ENCODE peak calls at places on chromosomes 7 and 10, in four cellular contexts. L is A549, N is stomach, W is ovary. Q is an unnamed sample.

GRCh38 chr7:134986363-134987231 is at the start of gene AGBL3:
- DNase-seq in L (peak), N (peak), W (peak), Q (peak)

GRCh38 chr7:110205899-110206298 is 885.0 kb upstream of the LRRN3 start:
- DNase-seq in L (no peak), N (no peak), W (no peak), Q (no peak)

GRCh38 chr7:106893591-106893990 is 28.5 kb downstream of the PIK3CG start:
- DNase-seq in L (no peak), N (no peak), W (no peak), Q (no peak)

GRCh38 chr7:64637521-64638445 is 28.1 kb upstream of the ZNF107 start:
- DNase-seq in L (no peak), N (no peak), W (no peak), Q (no peak)

GRCh38 chr7:132503415-132503814 is 72.9 kb downstream of the PLXNA4 start:
- DNase-seq in L (no peak), N (no peak), W (no peak), Q (no peak)

GRCh38 chr10:132447446-132448247 is 50.6 kb downstream of the PWWP2B start:
- DNase-seq in L (peak), N (peak), W (no peak), Q (no peak)

GRCh38 chr10:112839928-112840654 is 110.0 kb upstream of the TCF7L2 start:
- DNase-seq in L (no peak), N (no peak), W (no peak), Q (no peak)

GRCh38 chr10:50400694-50401093 is 149.4 kb upstream of the ASAH2 start:
- DNase-seq in L (no peak), N (no peak), W (no peak), Q (no peak)

GRCh38 chr7:69643708-69644445 is 45.6 kb downstream of the AUTS2 start:
- DNase-seq in L (no peak), N (no peak), W (no peak), Q (no peak)

GRCh38 chr7:42167206-42167913 is 69.6 kb downstream of the GLI3 start:
- DNase-seq in L (peak), N (no peak), W (no peak), Q (no peak)

GRCh38 chr10:31669367-31669766 is 259.3 kb downstream of the ARHGAP12 start:
- DNase-seq in L (no peak), N (no peak), W (no peak), Q (no peak)

GRCh38 chr7:140509789-140510188 is 30.5 kb upstream of the MKRN1 start:
- DNase-seq in L (no peak), N (peak), W (no peak), Q (no peak)

GRCh38 chr10:11827414-11827813 is 4.3 kb downstream of the PROSER2 start:
- DNase-seq in L (no peak), N (no peak), W (no peak), Q (no peak)

GRCh38 chr7:141577043-141577839 is 26.0 kb downstream of the AGK start:
- DNase-seq in L (no peak), N (no peak), W (no peak), Q (no peak)

GRCh38 chr7:50782376-50783208 is at the start of gene GRB10:
- DNase-seq in L (no peak), N (no peak), W (peak), Q (no peak)

GRCh38 chr7:41731486-41732278 is 28.8 kb upstream of the INHBA start:
- DNase-seq in L (no peak), N (no peak), W (no peak), Q (no peak)

GRCh38 chr7:121029302-121029701 is 40.8 kb downstream of the CPED1 start:
- DNase-seq in L (no peak), N (no peak), W (no peak), Q (no peak)

GRCh38 chr7:121034929-121035328 is 46.4 kb downstream of the CPED1 start:
- DNase-seq in L (no peak), N (no peak), W (no peak), Q (no peak)

GRCh38 chr7:121027761-121028681 is 39.5 kb downstream of the CPED1 start:
- DNase-seq in L (no peak), N (no peak), W (no peak), Q (no peak)

GRCh38 chr7:121030308-121030707 is 41.8 kb downstream of the CPED1 start:
- DNase-seq in L (no peak), N (no peak), W (no peak), Q (no peak)

DNA sequence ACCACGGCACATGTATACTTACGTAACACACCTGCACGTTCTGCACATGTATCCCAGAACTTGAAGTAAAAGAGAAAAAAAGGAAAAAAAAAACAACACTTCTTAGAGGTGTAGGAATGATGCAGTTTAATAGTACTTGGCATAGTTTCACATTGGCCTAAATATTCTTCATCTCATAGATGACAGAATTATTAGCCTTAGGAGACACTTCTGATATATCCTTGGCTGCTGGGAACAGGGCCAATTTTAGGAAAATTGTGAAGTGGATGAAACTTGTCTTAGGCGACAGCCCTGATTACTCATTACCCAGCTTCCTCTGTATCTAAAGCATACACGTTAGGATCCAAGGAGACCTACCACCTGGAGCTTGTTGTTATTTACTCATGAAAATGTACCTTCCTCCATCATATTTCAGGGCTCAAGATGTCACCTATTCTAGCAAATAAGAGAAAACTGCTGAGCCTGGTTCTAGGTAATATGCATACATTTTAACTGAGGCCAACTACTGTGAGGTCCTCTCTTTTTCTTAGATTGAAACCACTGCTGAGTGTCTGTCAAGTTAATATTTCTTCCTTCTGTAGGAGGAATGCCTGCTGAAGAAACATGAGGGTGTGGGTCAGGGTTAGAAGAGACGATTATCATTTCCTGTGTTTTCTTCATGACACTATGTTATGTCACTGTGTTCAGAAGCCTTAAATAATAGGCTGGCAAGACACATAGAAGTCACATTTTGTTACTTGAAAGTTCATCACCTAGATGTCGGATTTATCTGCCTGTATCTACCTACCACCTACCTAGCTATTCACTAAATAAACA is 44.3 kb downstream of the CPED1 start:
- DNase-seq in L (no peak), N (no peak), W (no peak), Q (no peak)
- TF ChIP-seq EP300 in L (no peak), N (no peak), W (no peak), Q (no peak)

GRCh38 chr7:100705753-100706671 is at the start of gene POP7:
- DNase-seq in L (peak), N (peak), W (peak), Q (peak)
- TF ChIP-seq EP300 in L (no peak), N (no peak), W (no peak), Q (peak)

DNA sequence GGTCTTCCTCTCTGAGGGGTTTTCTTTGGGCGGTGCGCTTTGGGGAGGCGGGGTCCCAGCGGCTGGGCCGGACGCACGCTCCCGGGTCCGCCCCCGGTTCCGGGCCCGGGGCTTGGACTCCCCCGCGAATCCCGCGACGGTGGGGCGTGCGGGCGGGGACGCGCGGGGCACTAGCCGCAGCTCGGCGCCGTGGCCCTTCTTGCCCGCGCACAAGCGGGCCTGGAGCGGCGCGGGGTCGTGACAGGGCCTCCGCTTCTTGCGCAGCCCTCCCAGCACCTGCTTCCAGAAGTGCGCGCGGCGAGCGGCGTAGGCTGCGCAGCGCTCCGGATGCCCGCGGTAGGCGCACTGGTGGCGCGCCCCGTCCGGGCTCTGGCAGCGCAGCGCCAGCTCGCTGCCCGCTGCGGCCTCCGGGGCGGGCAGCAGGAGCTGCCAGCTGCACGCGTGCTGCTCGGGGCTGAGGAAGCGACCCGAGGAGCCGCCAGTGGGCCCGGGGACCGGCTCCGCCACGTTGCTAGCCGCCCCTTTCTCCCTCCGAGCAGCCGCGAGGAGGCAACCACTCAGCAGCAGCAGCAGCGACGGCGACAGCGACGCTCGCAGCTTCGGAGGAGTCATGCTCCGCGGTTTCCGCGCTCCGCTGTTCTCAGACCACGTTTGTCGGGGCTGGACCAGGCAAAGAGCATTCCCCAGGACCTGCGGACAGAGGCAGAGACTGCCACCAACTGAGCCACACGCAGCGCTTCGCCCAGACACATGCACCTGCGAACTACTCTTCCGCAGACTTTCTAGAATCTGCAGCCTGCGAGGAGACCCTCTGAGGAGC is 718 bp downstream of the FGFBP3 start:
- DNase-seq in L (peak), N (peak), W (peak), Q (peak)
- TF ChIP-seq EP300 in L (no peak), N (no peak), W (no peak), Q (no peak)

GRCh38 chr7:104209063-104209462 is 1.2 kb upstream of the ORC5 start:
- DNase-seq in L (no peak), N (no peak), W (no peak), Q (no peak)

GRCh38 chr7:104208421-104208780 is 588 bp upstream of the ORC5 start:
- DNase-seq in L (no peak), N (no peak), W (no peak), Q (no peak)

GRCh38 chr7:104207348-104207730 is 474 bp downstream of the ORC5 start:
- DNase-seq in L (peak), N (no peak), W (no peak), Q (no peak)

GRCh38 chr7:104206841-104207240 is 972 bp downstream of the ORC5 start:
- DNase-seq in L (no peak), N (no peak), W (no peak), Q (no peak)

GRCh38 chr7:104207731-104208420 is at the start of gene ORC5:
- DNase-seq in L (peak), N (peak), W (peak), Q (peak)
- TF ChIP-seq EP300 in L (no peak), N (no peak), W (no peak), Q (peak)

GRCh38 chr10:3774814-3775670 is 10.0 kb downstream of the KLF6 start:
- DNase-seq in L (peak), N (no peak), W (no peak), Q (no peak)

GRCh38 chr10:3777876-3778707 is 6.9 kb downstream of the KLF6 start:
- DNase-seq in L (no peak), N (no peak), W (no peak), Q (no peak)

GRCh38 chr10:3778708-3779108 is 6.3 kb downstream of the KLF6 start:
- DNase-seq in L (no peak), N (no peak), W (no peak), Q (no peak)

GRCh38 chr10:3775671-3776551 is 9.1 kb downstream of the KLF6 start:
- DNase-seq in L (peak), N (no peak), W (peak), Q (no peak)

DNA sequence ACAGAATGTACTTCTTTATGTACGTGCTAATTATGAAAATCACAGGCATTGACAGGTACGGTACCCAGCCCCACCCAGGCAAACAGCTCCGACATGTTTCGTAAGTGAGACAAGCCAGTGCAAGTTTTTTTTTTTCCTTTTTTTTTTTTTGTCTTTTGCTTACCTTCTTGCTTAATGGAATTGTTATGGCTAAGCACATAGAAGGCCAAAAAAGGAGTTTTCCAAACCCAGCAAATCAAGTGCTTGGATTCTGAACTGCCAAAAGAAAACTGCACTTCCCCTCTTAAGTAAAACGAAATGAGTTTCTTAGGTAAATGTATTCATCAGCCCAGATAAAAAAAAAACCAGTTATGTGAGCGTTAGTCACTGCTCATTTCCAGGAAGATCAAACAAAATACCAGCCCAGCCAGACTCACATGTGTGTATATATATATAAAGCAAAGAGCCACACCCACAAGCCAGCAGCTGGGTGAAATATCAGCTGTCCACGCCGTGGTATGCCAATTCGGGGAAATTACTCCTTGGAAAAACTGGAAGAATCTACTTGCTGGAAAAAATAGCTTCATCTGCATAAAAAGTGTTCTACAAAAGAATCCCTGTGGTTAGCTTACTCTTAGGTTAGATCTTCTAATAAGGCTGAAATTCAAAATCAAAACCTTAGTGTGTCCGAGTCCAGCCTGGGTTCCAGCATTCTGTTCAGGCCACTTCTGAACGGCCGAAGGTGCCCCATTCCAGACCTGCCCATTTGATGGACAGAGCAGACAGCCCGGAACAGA is 8.0 kb downstream of the KLF6 start:
- DNase-seq in L (peak), N (peak), W (no peak), Q (peak)
- TF ChIP-seq EP300 in L (peak), N (no peak), W (peak), Q (peak)

GRCh38 chr7:17485368-17485767 is 186.9 kb downstream of the AHR start:
- DNase-seq in L (no peak), N (no peak), W (no peak), Q (no peak)
- TF ChIP-seq EP300 in L (no peak), N (no peak), W (no peak), Q (no peak)